ENCODE peak calls at places on chromosomes 3 and 15, in nine cellular contexts. T is neural progenitor cell; J is hepatocyte; P is CD4-positive, CD25-positive, alpha-beta regulatory T cell; M is GM12878; I is IMR-90; U is heart left ventricle; S is GM23248; L is NT2/D1. V is an unnamed sample.
A peak's percentile ranks its signal among the peaks of the same experiment; 100 is the strongest.

GRCh38 chr3:143329567-143330164 is 210.1 kb downstream of the CHST2 start:
- DNase-seq in T (no peak), J (peak; percentile 12), P (no peak), M (no peak), I (no peak), U (peak; percentile 32), S (no peak), L (no peak), V (no peak)

GRCh38 chr3:112354642-112355333 is 21.8 kb downstream of the CD200 start:
- DNase-seq in T (no peak), J (no peak), P (no peak), M (no peak), I (no peak), U (no peak), S (no peak), L (no peak), V (no peak)

GRCh38 chr15:25790003-25790660 is 73.0 kb downstream of the ATP10A start:
- DNase-seq in T (no peak), J (peak; percentile 38), P (peak; percentile 26), M (no peak), I (peak; percentile 90), U (peak; percentile 63), S (peak; percentile 98), L (no peak), V (no peak)

GRCh38 chr3:125140817-125141595 is 71.5 kb downstream of the SLC12A8 start:
- DNase-seq in T (no peak), J (no peak), P (no peak), M (no peak), I (no peak), U (no peak), S (no peak), L (no peak), V (no peak)

GRCh38 chr15:39869251-39869650 is 50.8 kb downstream of the GPR176 start:
- DNase-seq in T (no peak), J (no peak), P (no peak), M (no peak), I (no peak), U (no peak), S (no peak), L (no peak), V (no peak)

GRCh38 chr3:64344721-64345207 is 119.5 kb upstream of the PRICKLE2 start:
- DNase-seq in T (peak; percentile 32), J (peak; percentile 58), P (no peak), M (no peak), I (peak; percentile 85), U (no peak), S (peak; percentile 93), L (peak; percentile 60), V (no peak)

GRCh38 chr3:149314807-149315578 is 18.4 kb downstream of the TM4SF18 start:
- DNase-seq in T (no peak), J (peak; percentile 56), P (no peak), M (no peak), I (peak; percentile 82), U (no peak), S (peak; percentile 89), L (no peak), V (no peak)

GRCh38 chr3:66507631-66508260 is 6.9 kb upstream of the LRIG1 start:
- DNase-seq in T (no peak), J (no peak), P (no peak), M (no peak), I (no peak), U (peak; percentile 62), S (no peak), L (no peak), V (no peak)

GRCh38 chr3:46976326-46977190 is at the start of gene CCDC12:
- DNase-seq in T (peak; percentile 98), J (peak; percentile 97), P (peak; percentile 99), M (peak; percentile 94), I (peak; percentile 99), U (peak; percentile 96), S (peak; percentile 99), L (peak; percentile 97), V (peak; percentile 96)

GRCh38 chr15:78808550-78808949 is 2.7 kb downstream of the ADAMTS7 start:
- DNase-seq in T (peak; percentile 63), J (no peak), P (peak; percentile 71), M (no peak), I (peak; percentile 34), U (peak; percentile 60), S (peak; percentile 42), L (no peak), V (no peak)

GRCh38 chr3:140768921-140769320 is 91.1 kb downstream of the TRIM42 start:
- DNase-seq in T (no peak), J (no peak), P (no peak), M (no peak), I (no peak), U (no peak), S (peak; percentile 13), L (no peak), V (no peak)
- H3K4me1 ChIP-seq in T (no peaks in the 10 kb centered on the region), J (no peaks in the 10 kb centered on the region), P (no peaks in the 10 kb centered on the region), M (no peaks in the 10 kb centered on the region), I (no peaks in the 10 kb centered on the region), U (no peaks in the 10 kb centered on the region), S (peaks cover 7% of the 10 kb centered on the region), L (no peaks in the 10 kb centered on the region), V (no peaks in the 10 kb centered on the region)

GRCh38 chr3:127711021-127711420 is 38.3 kb downstream of the ABTB1 start:
- DNase-seq in T (no peak), J (no peak), P (no peak), M (no peak), I (no peak), U (no peak), S (no peak), L (no peak), V (no peak)

GRCh38 chr3:127714151-127714571 is 41.4 kb downstream of the ABTB1 start:
- DNase-seq in T (no peak), J (no peak), P (no peak), M (no peak), I (no peak), U (peak; percentile 58), S (no peak), L (no peak), V (no peak)

GRCh38 chr3:127714866-127715265 is 42.1 kb downstream of the ABTB1 start:
- DNase-seq in T (no peak), J (no peak), P (no peak), M (no peak), I (no peak), U (no peak), S (no peak), L (no peak), V (no peak)

GRCh38 chr3:127712461-127712860 is 39.7 kb downstream of the ABTB1 start:
- DNase-seq in T (no peak), J (no peak), P (no peak), M (no peak), I (no peak), U (no peak), S (no peak), L (no peak), V (no peak)

GRCh38 chr3:127712881-127713771 is 40.4 kb downstream of the ABTB1 start:
- DNase-seq in T (no peak), J (no peak), P (no peak), M (no peak), I (no peak), U (no peak), S (no peak), L (no peak), V (no peak)
- H3K4me1 ChIP-seq in T (peaks cover 21% of the 10 kb centered on the region), J (no peaks in the 10 kb centered on the region), P (no peaks in the 10 kb centered on the region), M (peaks cover 3% of the 10 kb centered on the region), I (peaks cover 5% of the 10 kb centered on the region), U (peaks cover 44% of the 10 kb centered on the region), S (no peaks in the 10 kb centered on the region), L (peaks cover 18% of the 10 kb centered on the region), V (peaks cover 57% of the 10 kb centered on the region)

GRCh38 chr15:68190048-68190447 is 15.1 kb downstream of the CALML4 start:
- DNase-seq in T (no peak), J (no peak), P (no peak), M (no peak), I (no peak), U (no peak), S (no peak), L (no peak), V (no peak)

GRCh38 chr15:68195336-68196112 is 9.6 kb downstream of the CALML4 start:
- DNase-seq in T (no peak), J (no peak), P (no peak), M (no peak), I (no peak), U (no peak), S (no peak), L (no peak), V (no peak)

GRCh38 chr15:68192117-68192516 is 13.0 kb downstream of the CALML4 start:
- DNase-seq in T (no peak), J (peak; percentile 5), P (no peak), M (no peak), I (no peak), U (no peak), S (no peak), L (no peak), V (no peak)

GRCh38 chr15:68191555-68191954 is 13.6 kb downstream of the CALML4 start:
- DNase-seq in T (no peak), J (no peak), P (no peak), M (no peak), I (no peak), U (no peak), S (no peak), L (peak; percentile 32), V (no peak)

DNA sequence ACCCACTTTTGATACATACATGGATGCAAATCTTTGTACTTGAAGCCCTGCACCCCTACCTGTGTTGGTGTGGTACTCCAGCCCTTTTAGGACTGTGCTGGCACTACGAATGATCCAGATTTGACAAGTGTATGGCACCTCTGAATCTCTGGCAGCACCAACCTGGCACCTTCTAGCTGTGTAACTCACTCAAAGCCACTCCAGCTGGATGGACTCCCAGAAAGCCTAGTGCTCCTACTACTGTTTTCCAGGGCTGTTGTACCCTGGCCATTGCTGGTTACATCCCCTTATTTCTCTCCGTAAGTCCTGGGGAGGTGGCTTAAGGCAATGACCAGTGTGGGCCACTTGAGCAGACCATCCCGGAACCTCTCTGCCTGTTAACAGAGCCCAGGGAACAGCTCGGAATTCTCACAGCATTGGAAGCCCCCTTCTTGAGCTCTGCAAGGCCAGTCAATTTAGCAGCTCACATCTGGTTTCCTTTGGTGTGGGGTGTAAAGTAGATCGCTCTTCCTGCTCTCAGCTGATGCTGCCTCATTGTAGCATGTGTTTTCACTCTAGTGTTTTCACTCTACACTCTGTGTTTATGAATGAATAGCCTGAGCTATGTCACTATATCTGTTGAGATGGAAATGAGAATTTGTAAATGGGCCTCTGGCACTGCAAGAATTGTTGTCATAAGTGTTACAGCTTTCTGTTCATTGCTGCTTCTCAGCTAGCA is 12.2 kb downstream of the CALML4 start:
- DNase-seq in T (no peak), J (peak; percentile 5), P (no peak), M (no peak), I (no peak), U (no peak), S (no peak), L (no peak), V (no peak)
- H3K4me1 ChIP-seq in T (no peaks in the 10 kb centered on the region), J (peaks cover 6% of the 10 kb centered on the region), P (no peaks in the 10 kb centered on the region), M (peaks cover 17% of the 10 kb centered on the region), I (peaks cover 5% of the 10 kb centered on the region), U (peaks cover 4% of the 10 kb centered on the region), S (peaks cover 4% of the 10 kb centered on the region), L (peaks cover 2% of the 10 kb centered on the region), V (peaks cover 7% of the 10 kb centered on the region)

DNA sequence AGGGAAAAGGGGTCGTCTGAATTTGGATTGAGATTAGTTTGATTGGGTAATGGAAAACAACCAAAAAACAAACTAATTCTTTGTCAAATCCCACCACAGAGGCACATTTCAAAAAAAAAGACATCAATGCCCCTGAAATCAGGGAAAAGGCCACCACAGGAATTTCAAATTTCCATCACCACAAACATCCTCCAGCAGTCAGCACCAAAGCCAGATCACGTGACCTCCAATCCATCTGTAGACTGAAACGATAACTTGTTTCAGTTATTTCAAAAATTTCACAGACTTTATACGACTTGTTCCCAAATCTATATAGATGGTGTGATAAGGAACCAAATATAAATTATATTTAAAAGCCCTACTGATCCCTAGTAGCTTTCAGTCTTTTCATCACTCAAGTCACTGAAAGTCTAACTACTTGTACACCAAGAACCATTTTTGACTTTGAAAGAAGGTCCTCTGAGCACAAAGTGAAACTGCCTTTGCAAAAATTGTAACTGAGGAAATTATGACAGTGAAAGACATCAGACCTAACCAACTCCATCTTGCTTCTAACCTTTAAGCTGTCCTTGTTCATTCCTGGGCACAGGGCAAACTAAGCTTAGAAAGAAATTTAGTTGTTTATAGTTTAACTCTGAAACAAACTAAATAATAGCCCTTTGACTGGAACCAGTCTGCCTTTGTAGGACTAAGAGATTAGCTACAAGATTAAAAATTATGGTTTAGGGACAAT is 48.1 kb upstream of the PLCL2 start:
- DNase-seq in T (no peak), J (no peak), P (no peak), M (no peak), I (no peak), U (no peak), S (no peak), L (no peak), V (no peak)
- H3K4me1 ChIP-seq in T (peaks cover 12% of the 10 kb centered on the region), J (no peaks in the 10 kb centered on the region), P (peaks cover 10% of the 10 kb centered on the region), M (peaks cover 28% of the 10 kb centered on the region), I (no peaks in the 10 kb centered on the region), U (no peaks in the 10 kb centered on the region), S (no peaks in the 10 kb centered on the region), L (no peaks in the 10 kb centered on the region), V (peaks cover 4% of the 10 kb centered on the region)